ENCODE peak calls at places on chromosome 1, in five cellular contexts. U is astrocyte of the spinal cord, Q is nephron progenitor cell, E is GM23338, V is mesothelial cell of epicardium. R is an unnamed sample.

GRCh38 chr1:153538315-153538821 is 2.4 kb downstream of the S100A5 start:
- DNase-seq in E (peak), V (no peak), Q (no peak), U (no peak), R (peak)

GRCh38 chr1:236113324-236114032 is 28.9 kb upstream of the GPR137B start:
- DNase-seq in V (no peak), Q (no peak), U (no peak), E (no peak), R (no peak)

GRCh38 chr1:201591981-201592380 is 53.1 kb downstream of the NAV1 start:
- DNase-seq in U (no peak), V (no peak), E (peak), Q (no peak), R (no peak)

GRCh38 chr1:57474097-57474750 is 50.4 kb upstream of the DAB1 start:
- DNase-seq in E (no peak), U (peak), Q (no peak), V (no peak), R (no peak)

GRCh38 chr1:177770096-177770495 is 199.8 kb downstream of the SEC16B start:
- DNase-seq in E (no peak), Q (no peak), V (no peak), U (no peak), R (no peak)

GRCh38 chr1:178679237-178679636 is 45.8 kb upstream of the RALGPS2 start:
- DNase-seq in U (no peak), V (no peak), E (no peak), Q (no peak), R (no peak)

GRCh38 chr1:175887981-175888428 is 144.6 kb upstream of the TNR start:
- DNase-seq in E (peak), Q (peak), V (no peak), U (peak), R (peak)

GRCh38 chr1:212595229-212595628 is 13.3 kb upstream of the ATF3 start:
- DNase-seq in U (no peak), V (no peak), Q (no peak), E (peak), R (no peak)

GRCh38 chr1:35573198-35573775 is at the start of gene TFAP2E:
- DNase-seq in E (peak), Q (peak), U (peak), V (no peak), R (peak)

GRCh38 chr1:63458750-63459149 is 64.3 kb downstream of the ITGB3BP start:
- DNase-seq in Q (no peak), U (no peak), V (no peak), E (no peak), R (no peak)

GRCh38 chr1:155183775-155184221 is 10.1 kb downstream of the TRIM46 start:
- DNase-seq in U (no peak), E (no peak), Q (no peak), V (no peak), R (no peak)

GRCh38 chr1:155185783-155186265 is 12.2 kb downstream of the TRIM46 start:
- DNase-seq in V (no peak), U (no peak), Q (no peak), E (no peak), R (no peak)

GRCh38 chr1:155186266-155186954 is 12.8 kb downstream of the TRIM46 start:
- DNase-seq in U (no peak), E (peak), Q (no peak), V (no peak), R (no peak)

GRCh38 chr1:155184351-155184811 is 10.7 kb downstream of the TRIM46 start:
- DNase-seq in E (no peak), Q (no peak), V (no peak), U (no peak), R (no peak)

GRCh38 chr1:155184835-155185782 is 11.5 kb downstream of the TRIM46 start:
- DNase-seq in V (no peak), Q (no peak), U (no peak), E (peak), R (no peak)
- TF ChIP-seq CTCF in V (no peak), Q (no peak), U (no peak), E (no peak), R (no peak)

DNA sequence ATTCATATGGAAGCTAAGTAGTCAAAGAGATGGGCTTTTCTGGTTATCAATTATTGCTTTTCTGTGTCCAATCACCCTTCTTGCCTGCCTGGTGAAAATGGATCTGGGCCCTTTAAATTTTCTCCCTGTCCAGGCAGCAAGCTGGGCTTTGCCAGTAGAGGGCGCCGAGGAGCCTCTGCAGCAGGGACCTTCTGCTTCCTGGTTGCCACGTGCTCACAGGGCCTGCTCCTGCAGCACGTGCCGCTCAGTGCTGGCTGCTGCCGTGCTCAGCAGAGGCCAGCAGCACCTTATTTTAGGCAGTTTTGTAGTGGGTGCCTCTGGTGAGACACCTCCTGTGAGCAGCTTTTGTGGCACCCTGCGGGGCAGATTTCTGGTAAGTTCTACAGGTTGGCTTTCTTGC is 4.0 kb downstream of the ACTL8 start:
- DNase-seq in Q (no peak), V (no peak), E (peak), U (no peak), R (peak)
- TF ChIP-seq CTCF in Q (peak), V (peak), E (peak), U (peak), R (peak)

GRCh38 chr1:34549199-34549598 is 205.6 kb upstream of the GJB5 start:
- DNase-seq in V (no peak), Q (peak), E (peak), U (no peak), R (peak)
- TF ChIP-seq CTCF in V (no peak), Q (no peak), E (peak), U (no peak), R (no peak)

GRCh38 chr1:22350171-22350961 is 101.3 kb upstream of the ZBTB40 start:
- DNase-seq in U (no peak), V (no peak), Q (peak), E (peak), R (no peak)

GRCh38 chr1:22350987-22351756 is 100.5 kb upstream of the ZBTB40 start:
- DNase-seq in E (peak), U (no peak), V (no peak), Q (peak), R (no peak)

GRCh38 chr1:22347854-22348760 is 103.5 kb upstream of the ZBTB40 start:
- DNase-seq in Q (no peak), E (no peak), U (peak), V (no peak), R (no peak)

GRCh38 chr1:22351757-22352080 is 99.9 kb upstream of the ZBTB40 start:
- DNase-seq in E (peak), U (no peak), V (no peak), Q (no peak), R (no peak)

GRCh38 chr1:22349302-22350043 is 102.2 kb upstream of the ZBTB40 start:
- DNase-seq in V (no peak), U (no peak), E (no peak), Q (no peak), R (no peak)
- TF ChIP-seq CTCF in V (no peak), U (no peak), E (no peak), Q (no peak), R (no peak)

DNA sequence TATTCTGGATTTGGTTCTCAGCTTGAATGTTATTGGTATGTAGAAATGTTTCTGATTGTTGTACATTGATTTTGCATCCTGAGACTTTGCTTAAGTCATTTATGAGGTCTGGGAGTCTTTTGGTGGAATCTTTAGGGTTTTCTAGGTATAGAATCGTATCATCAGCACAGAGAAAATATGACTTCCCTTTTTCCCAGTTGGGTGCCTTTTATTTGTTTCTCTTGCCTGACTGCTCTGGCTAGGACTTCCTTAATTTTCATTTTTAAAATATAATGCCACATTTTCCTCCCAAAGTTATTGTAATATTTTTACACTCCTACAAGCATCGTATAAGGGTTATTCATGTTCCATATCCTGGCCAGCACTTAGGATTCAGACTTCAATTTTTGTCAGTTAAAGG is 111.1 kb downstream of the FNBP1L start:
- DNase-seq in V (no peak), U (no peak), E (no peak), Q (no peak), R (no peak)
- TF ChIP-seq CTCF in V (no peak), U (no peak), E (no peak), Q (no peak), R (no peak)

DNA sequence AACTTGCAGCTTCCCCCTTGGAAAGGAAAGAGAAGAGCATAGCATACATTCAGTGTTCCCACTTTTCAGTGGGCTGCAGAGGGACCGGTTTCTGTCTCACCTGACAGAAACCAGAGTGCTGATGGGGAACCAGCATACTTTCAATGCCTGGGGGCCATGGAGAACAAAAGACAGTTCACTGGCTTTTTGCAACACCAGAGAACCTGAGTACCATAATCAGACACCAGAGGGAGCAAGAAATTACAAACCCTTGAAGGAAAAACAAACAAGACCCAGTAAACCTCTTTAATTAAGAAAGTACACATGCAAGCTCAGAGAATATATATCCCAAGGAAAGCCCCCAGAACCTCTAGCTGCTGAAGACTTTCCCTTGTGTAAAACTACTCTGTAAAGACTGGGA is 51.1 kb downstream of the CSMD2 start:
- DNase-seq in V (no peak), U (no peak), Q (no peak), E (peak), R (no peak)
- TF ChIP-seq CTCF in V (peak), U (peak), Q (peak), E (peak), R (peak)

GRCh38 chr1:12422488-12422887 is 192.7 kb downstream of the VPS13D start:
- DNase-seq in Q (no peak), E (peak), U (no peak), V (no peak), R (no peak)
- TF ChIP-seq CTCF in Q (no peak), E (no peak), U (no peak), V (no peak), R (no peak)

DNA sequence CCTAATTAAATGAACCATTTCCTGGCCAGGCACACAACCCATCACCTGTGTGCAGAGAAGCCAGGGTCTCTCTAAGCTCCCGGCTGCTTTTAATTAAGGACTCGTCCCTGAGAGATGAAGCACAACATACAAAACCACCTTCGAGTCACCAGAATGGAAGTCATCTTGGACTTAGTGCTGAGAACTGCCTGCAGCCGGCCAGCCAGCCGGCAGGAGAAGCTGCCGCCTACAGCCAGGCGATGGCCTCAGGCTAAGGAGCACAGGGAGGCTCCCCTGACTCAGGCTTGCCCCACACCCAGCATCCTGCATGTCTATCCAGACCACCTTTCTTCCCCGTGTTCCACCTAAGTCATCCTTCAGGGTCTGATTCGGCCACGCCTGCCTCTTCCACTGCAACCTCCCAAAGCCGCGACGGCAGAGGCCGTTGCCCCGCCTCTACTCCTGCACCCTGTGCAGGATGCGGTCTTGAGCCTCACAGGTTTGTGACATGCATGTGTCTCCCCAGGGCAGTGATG is 83.6 kb downstream of the SLC66A1 start:
- DNase-seq in E (no peak), Q (no peak), U (peak), V (no peak), R (peak)
- TF ChIP-seq CTCF in E (no peak), Q (no peak), U (peak), V (no peak), R (no peak)

GRCh38 chr1:203615182-203615581 is 11.4 kb upstream of the ATP2B4 start:
- DNase-seq in V (no peak), Q (no peak), U (no peak), E (no peak), R (no peak)
- TF ChIP-seq CTCF in V (no peak), Q (no peak), U (no peak), E (peak), R (no peak)

DNA sequence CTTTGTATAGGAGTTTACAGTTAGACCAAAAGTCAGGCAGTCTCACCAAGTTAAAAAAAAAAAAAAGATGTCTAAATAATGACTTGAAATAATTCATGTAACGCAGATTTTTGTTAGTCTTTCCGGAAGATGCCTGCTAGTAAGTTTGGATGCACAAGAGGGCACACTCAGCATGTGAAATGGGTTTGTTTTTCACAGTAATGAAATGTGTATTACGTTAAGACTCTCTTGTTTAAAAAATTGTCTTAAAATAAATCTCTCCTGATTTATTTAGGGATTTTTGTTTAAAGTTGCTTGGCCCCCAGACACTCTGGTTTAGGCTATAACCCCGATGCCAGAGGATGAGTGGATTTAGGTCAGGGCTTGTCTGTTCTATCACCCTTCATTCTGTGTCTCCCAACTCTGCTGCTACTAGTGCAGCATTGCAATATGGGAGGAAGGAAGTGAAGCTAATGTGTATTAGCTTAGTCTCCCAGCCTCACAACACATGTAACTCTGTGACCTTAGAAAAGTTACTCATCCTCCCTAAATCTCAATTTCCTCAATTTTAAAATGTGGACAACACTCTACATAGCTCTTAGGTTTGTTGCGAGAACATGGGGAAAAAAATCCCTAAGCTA is 25.7 kb downstream of the CTH start:
- DNase-seq in E (no peak), V (no peak), U (peak), Q (no peak), R (no peak)
- TF ChIP-seq CTCF in E (peak), V (no peak), U (peak), Q (no peak), R (no peak)